ENCODE peak calls at places on chromosome 7, in six cellular contexts. L is A549, B is endothelial cell of umbilical vein, Y is K562, C is HepG2, E is GM12878. O is an unnamed sample.
A peak's percentile ranks its signal among the peaks of the same experiment; 100 is the strongest.

GRCh38 chr7:105862276-105862675 is 14.1 kb downstream of the ATXN7L1 start:
- DNase-seq in L (no peak), B (no peak), Y (no peak), C (no peak), E (no peak), O (no peak)

GRCh38 chr7:150781016-150781415 is 19.1 kb downstream of the TMEM176B start:
- DNase-seq in L (no peak), B (no peak), Y (no peak), C (no peak), E (no peak), O (peak; percentile 97)

GRCh38 chr7:129784437-129784782 is 168.3 kb downstream of the UBE2H start:
- DNase-seq in L (no peak), B (no peak), Y (no peak), C (no peak), E (no peak), O (no peak)

GRCh38 chr7:137674064-137674463 is 172.7 kb downstream of the DGKI start:
- DNase-seq in L (no peak), B (no peak), Y (no peak), C (no peak), E (no peak), O (no peak)

GRCh38 chr7:150553163-150553562 is 14.0 kb upstream of the GIMAP4 start:
- DNase-seq in L (no peak), B (no peak), Y (no peak), C (no peak), E (no peak), O (no peak)

GRCh38 chr7:37234928-37235327 is 213.7 kb downstream of the ELMO1 start:
- DNase-seq in L (peak; percentile 31), B (peak; percentile 56), Y (peak; percentile 9), C (peak; percentile 6), E (no peak), O (peak; percentile 47)

GRCh38 chr7:98728555-98728954 is 111.5 kb downstream of the NPTX2 start:
- DNase-seq in L (no peak), B (no peak), Y (no peak), C (no peak), E (no peak), O (no peak)

GRCh38 chr7:69871213-69871885 is 273.1 kb downstream of the AUTS2 start:
- DNase-seq in L (peak; percentile 44), B (no peak), Y (no peak), C (no peak), E (no peak), O (no peak)

GRCh38 chr7:67019562-67020390 is 23.1 kb downstream of the TYW1 start:
- DNase-seq in L (no peak), B (no peak), Y (peak; percentile 82), C (no peak), E (no peak), O (peak; percentile 62)

GRCh38 chr7:106597751-106598619 is 63.0 kb downstream of the CCDC71L start:
- DNase-seq in L (no peak), B (peak; percentile 24), Y (no peak), C (no peak), E (no peak), O (no peak)

GRCh38 chr7:27861747-27862146 is 121.8 kb downstream of the TAX1BP1 start:
- DNase-seq in L (no peak), B (no peak), Y (no peak), C (no peak), E (no peak), O (no peak)

GRCh38 chr7:136064627-136065237 is 87.6 kb upstream of the MTPN start:
- DNase-seq in L (no peak), B (no peak), Y (no peak), C (no peak), E (no peak), O (no peak)

GRCh38 chr7:150631084-150631824 is 931 bp downstream of the GIMAP6 start:
- DNase-seq in L (no peak), B (no peak), Y (no peak), C (no peak), E (peak; percentile 33), O (peak; percentile 12)

GRCh38 chr7:158024351-158024715 is 563.3 kb downstream of the PTPRN2 start:
- DNase-seq in L (no peak), B (no peak), Y (no peak), C (no peak), E (no peak), O (no peak)
- TF ChIP-seq MYC in L (no peak), B (no peak), Y (no peak), C (no peak), E (no peak), O (no peak)

GRCh38 chr7:7966141-7966734 is 2.4 kb upstream of the GLCCI1 start:
- DNase-seq in L (no peak), B (no peak), Y (no peak), C (no peak), E (no peak), O (no peak)

GRCh38 chr7:7970113-7970619 is 1.6 kb downstream of the GLCCI1 start:
- DNase-seq in L (no peak), B (no peak), Y (no peak), C (no peak), E (no peak), O (no peak)

GRCh38 chr7:7969306-7970112 is 913 bp downstream of the GLCCI1 start:
- DNase-seq in L (peak; percentile 34), B (peak; percentile 61), Y (peak; percentile 61), C (no peak), E (no peak), O (peak; percentile 78)

GRCh38 chr7:7968544-7969305 is at the start of gene GLCCI1:
- DNase-seq in L (peak; percentile 96), B (peak; percentile 98), Y (peak; percentile 98), C (peak; percentile 95), E (peak; percentile 98), O (peak; percentile 99)

GRCh38 chr7:7967909-7968543 is 570 bp upstream of the GLCCI1 start:
- DNase-seq in L (no peak), B (no peak), Y (no peak), C (no peak), E (no peak), O (no peak)
- TF ChIP-seq MYC in L (no peak), B (no peak), Y (no peak), C (no peak), E (no peak), O (peak; percentile 38)

DNA sequence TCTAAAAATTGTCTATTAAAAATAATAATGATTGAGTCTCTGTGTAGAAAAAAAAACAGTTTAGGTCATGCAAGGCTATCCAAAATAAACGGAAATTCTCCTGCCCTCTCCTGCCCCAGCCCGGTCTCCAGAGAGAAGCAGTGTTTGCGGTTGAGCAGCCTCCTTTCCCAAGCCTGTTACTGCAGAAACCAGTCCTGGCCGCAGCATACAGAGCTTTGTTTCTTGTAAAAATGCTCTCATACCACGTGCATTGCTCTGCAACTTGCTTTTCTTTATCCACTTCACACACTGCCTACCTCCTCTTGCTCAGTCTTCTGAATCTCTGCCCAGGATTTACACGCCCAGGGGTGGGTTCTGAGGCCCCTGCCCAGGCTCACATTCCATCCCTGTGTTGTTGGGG is 34.4 kb upstream of the CUL1 start:
- DNase-seq in L (no peak), B (peak; percentile 38), Y (no peak), C (no peak), E (no peak), O (peak; percentile 38)
- TF ChIP-seq MYC in L (no peak), B (no peak), Y (no peak), C (no peak), E (no peak), O (no peak)

GRCh38 chr7:31122649-31123058 is 70.5 kb downstream of the ADCYAP1R1 start:
- DNase-seq in L (peak; percentile 46), B (peak; percentile 88), Y (peak; percentile 75), C (peak; percentile 45), E (no peak), O (peak; percentile 92)

GRCh38 chr7:31121641-31122040 is 69.5 kb downstream of the ADCYAP1R1 start:
- DNase-seq in L (no peak), B (no peak), Y (no peak), C (no peak), E (no peak), O (no peak)

GRCh38 chr7:31119249-31119648 is 67.1 kb downstream of the ADCYAP1R1 start:
- DNase-seq in L (no peak), B (no peak), Y (no peak), C (no peak), E (no peak), O (no peak)

GRCh38 chr7:31123317-31123716 is 71.2 kb downstream of the ADCYAP1R1 start:
- DNase-seq in L (no peak), B (no peak), Y (no peak), C (no peak), E (no peak), O (no peak)

GRCh38 chr7:31120800-31121513 is 68.8 kb downstream of the ADCYAP1R1 start:
- DNase-seq in L (no peak), B (no peak), Y (no peak), C (no peak), E (no peak), O (no peak)
- TF ChIP-seq MYC in L (no peak), B (no peak), Y (no peak), C (no peak), E (no peak), O (no peak)

GRCh38 chr7:47407136-47407535 is 174.8 kb downstream of the TNS3 start:
- DNase-seq in L (no peak), B (no peak), Y (no peak), C (no peak), E (no peak), O (no peak)
- TF ChIP-seq MYC in L (no peak), B (no peak), Y (no peak), C (no peak), E (no peak), O (no peak)

DNA sequence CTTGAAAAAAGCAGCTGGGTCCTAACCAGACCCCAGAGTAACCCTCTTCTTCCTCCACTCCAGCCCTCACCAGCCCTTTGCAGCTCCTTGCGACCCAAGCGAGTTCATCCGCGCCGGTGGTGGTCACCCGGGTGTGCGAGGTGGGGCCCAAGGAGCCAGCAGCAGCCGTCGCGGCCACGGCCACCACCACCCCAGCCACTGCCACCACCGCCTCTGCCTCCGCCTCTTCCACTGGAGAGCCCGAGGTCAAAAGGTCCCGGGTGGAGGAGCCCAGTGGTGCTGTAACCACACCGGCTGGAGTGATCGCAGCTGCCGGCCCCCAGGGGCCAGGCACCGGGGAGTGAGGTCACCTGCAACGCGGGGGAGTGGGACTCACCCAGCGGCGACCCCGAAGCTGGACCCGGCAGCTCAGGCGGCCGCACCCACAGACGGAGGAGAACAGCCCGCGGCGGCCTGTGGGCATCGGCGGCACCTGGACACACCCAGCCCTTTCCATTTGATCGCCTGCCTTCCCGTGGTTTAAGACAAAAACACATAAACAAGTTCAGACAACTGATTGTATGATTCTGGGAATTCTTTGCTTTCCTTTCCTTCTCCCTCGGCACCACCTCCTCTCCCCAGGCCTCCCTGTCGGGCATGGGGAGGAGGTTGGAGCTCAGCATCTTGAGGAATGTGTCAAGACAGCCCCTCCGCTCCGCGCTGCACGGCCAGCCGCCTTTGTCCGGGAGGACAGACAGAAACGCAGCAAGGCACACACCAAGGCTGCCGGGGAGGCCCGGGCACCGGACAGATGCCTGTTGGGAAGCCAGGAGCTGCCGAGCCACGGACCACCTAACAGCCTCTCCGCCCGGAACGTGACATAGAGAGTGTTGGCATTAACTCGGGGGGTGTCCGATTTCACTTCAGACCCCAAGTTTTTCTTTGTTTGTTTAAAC is 13.0 kb upstream of the AP5Z1 start:
- DNase-seq in L (no peak), B (no peak), Y (no peak), C (no peak), E (no peak), O (no peak)
- TF ChIP-seq MYC in L (no peak), B (no peak), Y (no peak), C (no peak), E (no peak), O (no peak)

GRCh38 chr7:81210092-81211064 is 291.5 kb upstream of the SEMA3C start:
- DNase-seq in L (no peak), B (no peak), Y (no peak), C (no peak), E (no peak), O (no peak)
- TF ChIP-seq MYC in L (no peak), B (no peak), Y (no peak), C (no peak), E (no peak), O (no peak)

O was measured in NB4.